ENCODE peak calls at places on chromosome 21, in five cellular contexts. G, N, W, Z and C are unnamed samples.

GRCh38 chr21:22791986-22792560 is 1793.9 kb downstream of the NCAM2 start:
- DNase-seq in W (peak), Z (no peak), N (no peak), G (peak), C (peak)

GRCh38 chr21:26659181-26659580 is 86.1 kb upstream of the CYYR1 start:
- DNase-seq in G (no peak), Z (no peak), N (no peak), W (no peak), C (no peak)

GRCh38 chr21:37712204-37712934 is 203.9 kb downstream of the KCNJ6 start:
- DNase-seq in G (peak), Z (no peak), N (no peak), W (peak), C (peak)

GRCh38 chr21:36916718-36917117 is 49.8 kb downstream of the HLCS start:
- DNase-seq in Z (no peak), N (no peak), W (no peak), G (no peak), C (no peak)

GRCh38 chr21:36762636-36763035 is 63.7 kb downstream of the SIM2 start:
- DNase-seq in G (no peak), N (no peak), W (no peak), Z (no peak), C (no peak)

GRCh38 chr21:45126983-45127382 is 52.6 kb downstream of the ADARB1 start:
- DNase-seq in G (no peak), Z (no peak), N (no peak), W (no peak), C (no peak)

GRCh38 chr21:17264182-17264581 is 248.7 kb upstream of the CXADR start:
- DNase-seq in G (no peak), Z (no peak), W (no peak), N (no peak), C (no peak)

GRCh38 chr21:38145104-38145503 is 111.7 kb upstream of the KCNJ15 start:
- DNase-seq in G (no peak), N (no peak), Z (no peak), W (no peak), C (no peak)

GRCh38 chr21:18443686-18444085 is 40.1 kb upstream of the TMPRSS15 start:
- DNase-seq in W (no peak), Z (no peak), G (no peak), N (no peak), C (no peak)

GRCh38 chr21:44517175-44517899 is 22.7 kb downstream of the KRTAP10-1 start:
- DNase-seq in Z (no peak), W (no peak), N (no peak), G (no peak), C (no peak)

GRCh38 chr21:26117972-26118367 is 52.6 kb downstream of the APP start:
- DNase-seq in W (no peak), Z (no peak), G (no peak), N (no peak), C (no peak)

GRCh38 chr21:26781331-26781730 is 63.9 kb downstream of the ADAMTS1 start:
- DNase-seq in G (no peak), W (no peak), N (no peak), Z (no peak), C (no peak)

GRCh38 chr21:37071561-37072238 is 1.2 kb downstream of the PIGP start:
- DNase-seq in G (no peak), W (peak), N (no peak), Z (no peak), C (no peak)

GRCh38 chr21:36097427-36098230 is 27.8 kb downstream of the CBR1 start:
- DNase-seq in W (no peak), G (no peak), N (no peak), Z (no peak), C (no peak)